ENCODE peak calls at places on chromosome 13, in six cellular contexts. W, Q, D, H, O and N are unnamed samples.

GRCh38 chr13:99992376-99992775 is 10.8 kb downstream of the ZIC2 start:
- DNase-seq in W (no peak), Q (no peak), D (no peak), H (no peak), O (no peak), N (no peak)

GRCh38 chr13:27080018-27080948 is 91.3 kb downstream of the USP12 start:
- DNase-seq in W (no peak), Q (no peak), D (no peak), H (no peak), O (no peak), N (no peak)

GRCh38 chr13:84137292-84137691 is 255.0 kb upstream of the SLITRK1 start:
- DNase-seq in W (no peak), Q (no peak), D (peak; percentile 64), H (no peak), O (no peak), N (no peak)

GRCh38 chr13:27131202-27131623 is 40.4 kb downstream of the USP12 start:
- DNase-seq in W (no peak), Q (no peak), D (peak; percentile 99), H (no peak), O (peak; percentile 19), N (no peak)

GRCh38 chr13:78934336-78934735 is 275.4 kb upstream of the OBI1 start:
- DNase-seq in W (no peak), Q (no peak), D (no peak), H (no peak), O (no peak), N (no peak)

GRCh38 chr13:41613984-41614581 is 156.7 kb downstream of the RGCC start:
- DNase-seq in W (no peak), Q (no peak), D (no peak), H (peak; percentile 94), O (no peak), N (no peak)

GRCh38 chr13:102097708-102098107 is 304.1 kb downstream of the FGF14 start:
- DNase-seq in W (no peak), Q (no peak), D (no peak), H (no peak), O (no peak), N (no peak)

GRCh38 chr13:41457589-41458186 is 338 bp downstream of the RGCC start:
- DNase-seq in W (peak; percentile 62), Q (no peak), D (no peak), H (no peak), O (peak; percentile 52), N (peak; percentile 66)

GRCh38 chr13:89969996-89970709 is 1377.3 kb upstream of the MIR17HG start:
- DNase-seq in W (no peak), Q (no peak), D (no peak), H (no peak), O (no peak), N (no peak)

GRCh38 chr13:94435604-94436226 is 43.8 kb downstream of the DCT start:
- DNase-seq in W (no peak), Q (no peak), D (no peak), H (peak; percentile 27), O (peak; percentile 32), N (peak; percentile 60)

GRCh38 chr13:108728370-108728769 is 99.0 kb downstream of the MYO16 start:
- DNase-seq in W (peak; percentile 52), Q (no peak), D (no peak), H (peak; percentile 33), O (no peak), N (no peak)

GRCh38 chr13:44068737-44069136 is 189.0 kb downstream of the LACC1 start:
- DNase-seq in W (no peak), Q (no peak), D (no peak), H (no peak), O (no peak), N (no peak)

GRCh38 chr13:101382086-101382485 is 34.2 kb downstream of the NALCN start:
- DNase-seq in W (no peak), Q (no peak), D (no peak), H (no peak), O (no peak), N (no peak)

GRCh38 chr13:60226507-60226906 is 62.8 kb upstream of the DIAPH3 start:
- DNase-seq in W (no peak), Q (no peak), D (no peak), H (peak; percentile 15), O (peak; percentile 8), N (peak; percentile 57)

GRCh38 chr13:83536153-83536552 is 346.1 kb downstream of the SLITRK1 start:
- DNase-seq in W (no peak), Q (no peak), D (no peak), H (no peak), O (no peak), N (no peak)

GRCh38 chr13:45108716-45109706 is 11.3 kb upstream of the GTF2F2 start:
- DNase-seq in W (peak; percentile 55), Q (no peak), D (peak; percentile 33), H (no peak), O (no peak), N (no peak)

GRCh38 chr13:103615778-103616177 is 549.6 kb upstream of the SLC10A2 start:
- DNase-seq in W (no peak), Q (no peak), D (no peak), H (no peak), O (no peak), N (no peak)

GRCh38 chr13:87677334-87678234 is 6.4 kb downstream of the SLITRK5 start:
- DNase-seq in W (peak; percentile 73), Q (no peak), D (no peak), H (peak; percentile 1), O (no peak), N (peak; percentile 63)

GRCh38 chr13:104132849-104133248 is 1066.6 kb upstream of the SLC10A2 start:
- DNase-seq in W (no peak), Q (no peak), D (no peak), H (no peak), O (no peak), N (no peak)

GRCh38 chr13:76764429-76764828 is 121.8 kb downstream of the KCTD12 start:
- DNase-seq in W (no peak), Q (peak; percentile 62), D (no peak), H (no peak), O (no peak), N (no peak)

GRCh38 chr13:102035969-102036368 is 365.9 kb downstream of the FGF14 start:
- DNase-seq in W (no peak), Q (no peak), D (no peak), H (no peak), O (no peak), N (no peak)

GRCh38 chr13:111153977-111154332 is 38.8 kb downstream of the ARHGEF7 start:
- DNase-seq in W (no peak), Q (peak; percentile 45), D (no peak), H (peak; percentile 38), O (peak; percentile 60), N (no peak)

GRCh38 chr13:76980075-76980718 is 11.7 kb upstream of the CLN5 start:
- DNase-seq in W (peak; percentile 99), Q (no peak), D (no peak), H (peak; percentile 43), O (peak; percentile 83), N (peak; percentile 92)

GRCh38 chr13:110015253-110015652 is 228.9 kb upstream of the IRS2 start:
- DNase-seq in W (no peak), Q (no peak), D (no peak), H (no peak), O (no peak), N (no peak)

GRCh38 chr13:98549728-98550317 is 27.1 kb downstream of the STK24 start:
- DNase-seq in W (no peak), Q (no peak), D (no peak), H (no peak), O (no peak), N (no peak)

GRCh38 chr13:98546402-98546801 is 30.5 kb downstream of the STK24 start:
- DNase-seq in W (no peak), Q (no peak), D (no peak), H (no peak), O (no peak), N (no peak)

GRCh38 chr13:98547455-98547854 is 29.5 kb downstream of the STK24 start:
- DNase-seq in W (no peak), Q (no peak), D (no peak), H (no peak), O (no peak), N (no peak)

GRCh38 chr13:98548230-98548629 is 28.7 kb downstream of the STK24 start:
- DNase-seq in W (no peak), Q (no peak), D (no peak), H (no peak), O (no peak), N (no peak)

DNA sequence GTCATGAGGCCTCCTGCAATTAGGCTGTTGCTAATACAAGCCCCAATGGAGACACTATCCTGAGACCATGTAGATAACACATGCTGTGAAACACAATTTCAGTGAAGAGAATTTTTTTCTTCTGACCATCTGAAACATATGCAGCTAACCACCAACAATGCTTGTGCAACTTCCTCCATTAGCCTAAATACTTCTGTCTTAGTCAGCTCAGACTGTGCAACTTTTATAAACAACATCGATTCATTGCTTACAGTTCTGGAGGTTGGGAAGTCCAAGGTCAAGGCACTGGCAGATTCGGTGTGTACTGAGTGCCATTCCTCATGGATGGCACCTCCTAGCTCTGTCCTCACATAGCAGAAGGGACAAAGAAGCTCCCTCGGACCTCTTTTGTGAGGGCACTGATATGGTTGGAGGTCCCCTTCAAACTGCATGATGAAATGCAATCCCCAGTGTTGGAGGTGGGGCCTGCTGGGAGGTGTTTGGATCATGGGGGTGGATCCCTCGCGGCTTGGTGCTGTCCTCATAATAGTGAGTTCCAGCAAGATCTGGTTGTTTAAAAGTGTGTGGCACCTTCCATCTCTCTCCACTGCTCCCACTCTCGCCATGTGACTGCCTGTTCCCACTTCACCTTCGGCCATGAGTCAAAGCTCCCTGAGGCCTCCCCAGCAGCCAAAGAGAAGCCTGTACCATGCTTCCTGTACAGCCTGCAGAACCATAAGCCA is 27.7 kb downstream of the STK24 start:
- DNase-seq in W (no peak), Q (peak; percentile 43), D (no peak), H (peak; percentile 28), O (no peak), N (no peak)
- H3K27ac ChIP-seq in W (no peak overlapping the region), Q (no peak overlapping the region), D (no peak overlapping the region), H (peak overlapping the region; percentile 12), O (no peak overlapping the region), N (no peak overlapping the region)

GRCh38 chr13:48876289-48876688 is 99.4 kb upstream of the FNDC3A start:
- DNase-seq in W (peak; percentile 58), Q (no peak), D (no peak), H (no peak), O (no peak), N (no peak)
- TF ChIP-seq POLR2AphosphoS5 in W (peak; percentile 41), Q (no peak), D (no peak), H (no peak), O (no peak), N (no peak)

GRCh38 chr13:65724261-65724660 is 1505.9 kb downstream of the PCDH9 start:
- DNase-seq in W (no peak), Q (no peak), D (no peak), H (no peak), O (no peak), N (no peak)
- TF ChIP-seq GABPA in W (no peak), Q (no peak), D (no peak), H (no peak), O (no peak), N (no peak)

GRCh38 chr13:114222461-114222968 is 12.2 kb upstream of the CDC16 start:
- DNase-seq in W (no peak), Q (peak; percentile 64), D (no peak), H (peak; percentile 12), O (peak; percentile 69), N (no peak)
- H3K27ac ChIP-seq in W (no peak overlapping the region), Q (peak overlapping the region; percentile 17), D (no peak overlapping the region), H (no peak overlapping the region), O (peak overlapping the region; percentile 84), N (no peak overlapping the region)

DNA sequence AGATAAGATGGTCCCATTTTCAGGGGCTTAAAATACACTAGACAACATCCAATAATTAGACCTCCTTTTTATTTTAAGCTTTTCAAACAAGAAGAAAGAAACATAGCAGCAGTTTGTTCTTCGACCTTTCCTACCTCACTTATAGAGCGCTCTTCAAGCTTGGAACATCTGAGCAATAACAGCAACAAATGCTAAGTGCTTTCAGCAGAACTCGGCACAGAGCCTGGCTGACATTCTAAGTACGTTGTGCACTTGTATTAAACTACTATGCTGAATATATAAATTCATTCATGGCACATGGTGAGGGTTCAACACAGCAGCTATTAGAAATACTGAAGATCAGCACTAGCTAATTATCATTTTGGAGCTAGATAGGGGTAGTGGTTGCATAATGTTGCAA is 256.1 kb upstream of the MAB21L1 start:
- DNase-seq in W (no peak), Q (no peak), D (no peak), H (no peak), O (no peak), N (no peak)
- TF ChIP-seq POLR2AphosphoS5 in W (no peak), Q (no peak), D (no peak), H (no peak), O (no peak), N (no peak)